ENCODE peak calls at places on chromosome 9, in eight cellular contexts. N is K562, Y is HepG2, M is SK-N-SH, W is A549, T is WTC11, L is H1, S is GM12878. I is an unnamed sample.

GRCh38 chr9:109315889-109316640 is 4.8 kb downstream of the EPB41L4B start:
- DNase-seq in W (peak), T (no peak), N (no peak), S (no peak), L (no peak), M (no peak), Y (peak), I (peak)

GRCh38 chr9:103942652-103943051 is 151.5 kb upstream of the SMC2 start:
- DNase-seq in S (no peak), T (no peak), N (no peak), Y (no peak), W (no peak), L (no peak), M (no peak), I (no peak)

GRCh38 chr9:120708526-120709224 is 5.6 kb downstream of the MEGF9 start:
- DNase-seq in M (no peak), N (no peak), T (no peak), S (no peak), W (no peak), Y (no peak), L (no peak), I (peak)

GRCh38 chr9:128457207-128457606 is 1.4 kb downstream of the ODF2 start:
- DNase-seq in T (peak), W (no peak), Y (no peak), S (no peak), L (peak), M (no peak), N (no peak), I (no peak)

GRCh38 chr9:77221431-77221830 is 44.1 kb downstream of the VPS13A start:
- DNase-seq in W (no peak), L (no peak), T (no peak), M (no peak), N (no peak), Y (no peak), S (no peak), I (peak)

GRCh38 chr9:119736478-119737454 is 367.5 kb upstream of the BRINP1 start:
- DNase-seq in N (no peak), M (peak), W (no peak), Y (no peak), L (no peak), T (no peak), S (peak), I (no peak)

GRCh38 chr9:98775831-98776441 is 20.4 kb downstream of the ANKS6 start:
- DNase-seq in Y (peak), N (peak), M (peak), T (peak), W (peak), S (no peak), L (peak), I (peak)

GRCh38 chr9:90948156-90948555 is 146.5 kb downstream of the SYK start:
- DNase-seq in L (no peak), T (no peak), N (no peak), W (no peak), S (no peak), Y (no peak), M (no peak), I (no peak)

GRCh38 chr9:79165006-79165405 is 406.8 kb upstream of the TLE4 start:
- DNase-seq in W (no peak), S (no peak), L (no peak), T (no peak), M (no peak), Y (no peak), N (no peak), I (peak)

GRCh38 chr9:133715866-133716563 is 22.1 kb downstream of the SARDH start:
- DNase-seq in W (no peak), N (peak), M (peak), S (no peak), T (peak), Y (peak), L (peak), I (peak)

GRCh38 chr9:92724528-92725265 is 39.9 kb downstream of the BICD2 start:
- DNase-seq in W (no peak), L (peak), T (no peak), N (no peak), Y (no peak), M (no peak), S (no peak), I (no peak)

GRCh38 chr9:113317777-113318176 is 14.6 kb upstream of the RNF183 start:
- DNase-seq in Y (peak), L (no peak), S (no peak), T (no peak), W (no peak), M (no peak), N (peak), I (no peak)

GRCh38 chr9:115395511-115396021 is 277.6 kb upstream of the TNC start:
- DNase-seq in M (no peak), L (no peak), Y (no peak), W (no peak), N (no peak), S (no peak), T (no peak), I (peak)

GRCh38 chr9:96031366-96031824 is 155.9 kb downstream of the ERCC6L2 start:
- DNase-seq in N (no peak), S (no peak), L (no peak), M (peak), W (peak), T (no peak), Y (no peak), I (no peak)

GRCh38 chr9:113649054-113649453 is 185.5 kb downstream of the RGS3 start:
- DNase-seq in Y (no peak), M (peak), T (no peak), S (no peak), N (no peak), L (no peak), W (no peak), I (peak)

GRCh38 chr9:96486351-96487029 is 36.5 kb downstream of the HABP4 start:
- DNase-seq in L (no peak), Y (no peak), M (peak), W (no peak), N (no peak), T (no peak), S (no peak), I (peak)

GRCh38 chr9:73001860-73002259 is 49.0 kb upstream of the ALDH1A1 start:
- DNase-seq in T (no peak), Y (no peak), N (no peak), L (no peak), M (no peak), W (no peak), S (no peak), I (no peak)

GRCh38 chr9:93586290-93587057 is 10.1 kb downstream of the PHF2 start:
- DNase-seq in Y (no peak), L (no peak), N (no peak), T (no peak), S (no peak), M (no peak), W (no peak), I (no peak)

GRCh38 chr9:27870404-27870803 is 297.1 kb upstream of the C9orf72 start:
- DNase-seq in W (no peak), N (no peak), S (no peak), M (no peak), T (no peak), Y (peak), L (no peak), I (no peak)

GRCh38 chr9:27339661-27340295 is 42.8 kb upstream of the EQTN start:
- DNase-seq in T (no peak), N (no peak), S (no peak), L (no peak), M (no peak), Y (no peak), W (no peak), I (no peak)

GRCh38 chr9:6843742-6844141 is 86.0 kb downstream of the KDM4C start:
- DNase-seq in M (no peak), N (no peak), Y (no peak), S (no peak), T (no peak), W (no peak), L (no peak), I (no peak)

GRCh38 chr9:93091453-93092081 is 4.5 kb upstream of the CARD19 start:
- DNase-seq in Y (peak), W (peak), M (peak), L (no peak), S (peak), N (no peak), T (no peak), I (peak)

GRCh38 chr9:121437891-121438290 is 61.8 kb downstream of the GGTA1 start:
- DNase-seq in N (no peak), S (no peak), W (no peak), Y (no peak), T (no peak), L (no peak), M (no peak), I (no peak)

GRCh38 chr9:114429488-114429887 is 41.7 kb upstream of the AKNA start:
- DNase-seq in Y (no peak), W (no peak), T (no peak), M (no peak), N (no peak), S (no peak), L (no peak), I (no peak)

GRCh38 chr9:123282343-123283047 is 14.1 kb upstream of the STRBP start:
- DNase-seq in W (peak), Y (no peak), L (no peak), S (no peak), N (no peak), T (no peak), M (no peak), I (no peak)

GRCh38 chr9:120454427-120454826 is 125.5 kb downstream of the CDK5RAP2 start:
- DNase-seq in W (no peak), M (no peak), L (no peak), T (no peak), S (no peak), N (no peak), Y (no peak), I (no peak)

GRCh38 chr9:133470427-133470924 is 8.4 kb downstream of the SLC2A6 start:
- DNase-seq in N (no peak), Y (no peak), T (peak), M (no peak), W (no peak), L (no peak), S (no peak), I (no peak)

GRCh38 chr9:118533101-118533500 is 828.9 kb downstream of the TLR4 start:
- DNase-seq in T (no peak), S (no peak), Y (no peak), M (no peak), N (no peak), W (no peak), L (no peak), I (no peak)

GRCh38 chr9:85522459-85523092 is 219.2 kb downstream of the AGTPBP1 start:
- DNase-seq in Y (no peak), L (peak), S (no peak), W (peak), M (peak), N (no peak), T (peak), I (peak)

GRCh38 chr9:2066312-2067273 is 51.4 kb downstream of the SMARCA2 start:
- DNase-seq in M (no peak), W (no peak), Y (peak), N (no peak), L (no peak), T (no peak), S (no peak), I (peak)

GRCh38 chr9:68473790-68474189 is 66.9 kb downstream of the TMEM252 start:
- DNase-seq in W (no peak), M (no peak), L (no peak), T (no peak), S (no peak), N (no peak), Y (no peak), I (no peak)

GRCh38 chr9:91421987-91422765 is 1.5 kb downstream of the NFIL3 start:
- DNase-seq in W (peak), S (no peak), T (no peak), N (no peak), M (peak), Y (peak), L (no peak), I (peak)

GRCh38 chr9:68978054-68978453 is 35.9 kb downstream of the PRKACG start:
- DNase-seq in W (no peak), M (no peak), N (no peak), T (no peak), Y (no peak), L (no peak), S (no peak), I (no peak)

GRCh38 chr9:115883467-115884329 is 269.9 kb upstream of the PAPPA start:
- DNase-seq in W (peak), L (no peak), Y (peak), M (peak), N (no peak), T (peak), S (no peak), I (peak)

GRCh38 chr9:113990975-113991471 is 87.1 kb downstream of the AMBP start:
- DNase-seq in T (no peak), S (no peak), W (no peak), L (no peak), M (no peak), N (no peak), Y (no peak), I (peak)

GRCh38 chr9:133060417-133060841 is 1.4 kb upstream of the CEL start:
- DNase-seq in Y (no peak), N (peak), L (no peak), M (peak), T (no peak), S (no peak), W (no peak), I (no peak)

GRCh38 chr9:75788006-75788634 is 102.4 kb upstream of the PCSK5 start:
- DNase-seq in S (no peak), W (no peak), N (no peak), Y (no peak), L (no peak), M (no peak), T (no peak), I (no peak)

GRCh38 chr9:6955251-6955921 is 197.6 kb downstream of the KDM4C start:
- DNase-seq in S (no peak), Y (peak), N (no peak), T (no peak), M (no peak), W (no peak), L (no peak), I (peak)

GRCh38 chr9:13815001-13815400 is 498.9 kb downstream of the NFIB start:
- DNase-seq in L (no peak), M (no peak), T (no peak), N (no peak), W (no peak), Y (no peak), S (no peak), I (no peak)

DNA sequence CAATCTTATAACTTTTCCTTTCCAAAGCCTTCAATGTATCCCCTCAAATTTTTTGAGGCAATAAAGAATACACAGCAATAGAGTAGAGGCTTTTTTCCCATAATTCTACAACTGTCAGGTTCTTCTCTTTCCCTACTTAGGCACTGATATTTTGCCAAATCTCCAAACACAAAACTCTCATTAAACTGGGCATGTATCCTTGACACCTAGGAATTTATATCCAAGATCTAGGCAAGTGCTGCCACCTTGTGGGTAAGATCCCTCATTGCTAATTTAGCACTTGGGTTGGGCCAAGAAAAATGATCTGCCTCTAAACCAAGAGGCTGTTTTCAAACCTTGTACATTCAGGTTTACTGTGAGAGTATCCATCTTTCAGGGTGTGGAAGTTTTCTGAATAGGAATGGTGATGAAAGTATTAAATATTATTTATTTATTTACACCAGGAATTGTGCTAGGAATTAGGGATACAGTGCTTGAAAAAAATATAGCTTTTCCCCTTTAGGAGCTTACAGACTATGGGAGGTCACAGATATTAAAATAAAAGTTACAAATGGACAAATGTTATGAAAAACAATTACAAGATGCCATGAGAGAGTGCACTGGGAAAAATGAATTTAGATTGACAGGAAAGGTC is 17.6 kb downstream of the TSTD2 start:
- DNase-seq in N (peak), Y (peak), W (peak), M (peak), L (peak), S (no peak), T (peak), I (peak)
- TF ChIP-seq USF2 in N (no peak), Y (no peak), W (no peak), M (no peak), L (no peak), S (no peak), T (no peak), I (no peak)

GRCh38 chr9:15357050-15357653 is 50.1 kb upstream of the TTC39B start:
- DNase-seq in N (no peak), S (no peak), Y (peak), M (no peak), L (peak), T (peak), W (no peak), I (no peak)
- TF ChIP-seq USF2 in N (no peak), S (no peak), Y (no peak), M (no peak), L (no peak), T (no peak), W (no peak), I (no peak)

DNA sequence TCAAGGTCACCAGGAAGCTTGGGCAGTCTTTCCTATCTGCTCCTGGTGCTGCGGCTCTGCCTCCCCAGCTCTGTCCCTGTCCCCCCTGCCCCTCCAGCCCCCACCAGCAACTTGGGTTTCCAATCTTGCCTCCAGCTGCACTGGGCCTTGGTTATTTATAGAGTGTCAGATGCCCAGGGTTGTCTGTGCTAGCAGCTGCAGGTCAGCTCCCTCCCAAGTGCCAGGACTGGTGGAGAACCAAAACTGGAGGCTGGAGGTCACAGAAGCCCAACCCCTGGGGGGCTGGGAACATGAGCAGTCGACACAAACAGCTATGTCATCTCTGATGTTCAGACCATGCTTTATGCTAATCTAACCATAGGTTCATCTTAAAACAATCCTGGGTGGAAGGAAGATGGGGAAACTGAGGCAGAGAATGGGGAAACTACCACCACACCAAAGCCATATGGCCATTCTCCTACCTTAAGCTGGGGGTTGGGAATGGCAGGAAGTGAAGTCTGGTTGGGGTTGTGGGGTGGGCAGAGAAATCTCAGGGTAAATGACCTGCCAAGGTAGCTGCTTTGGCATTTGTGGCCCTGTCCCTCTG is 1.7 kb downstream of the TPM2 start:
- DNase-seq in S (no peak), W (no peak), M (no peak), N (no peak), Y (no peak), L (no peak), T (no peak), I (no peak)
- TF ChIP-seq USF2 in S (no peak), W (no peak), M (no peak), N (no peak), Y (no peak), L (no peak), T (no peak), I (no peak)

GRCh38 chr9:34373749-34374148 is 2.9 kb downstream of the MYORG start:
- DNase-seq in W (no peak), S (no peak), L (no peak), Y (no peak), M (peak), N (no peak), T (no peak), I (no peak)

GRCh38 chr9:34370335-34370969 is 6.2 kb downstream of the MYORG start:
- DNase-seq in M (no peak), T (no peak), Y (no peak), S (no peak), N (no peak), L (no peak), W (no peak), I (no peak)

GRCh38 chr9:34371886-34372597 is 4.7 kb downstream of the MYORG start:
- DNase-seq in T (no peak), M (no peak), S (no peak), W (no peak), L (no peak), Y (no peak), N (no peak), I (no peak)

GRCh38 chr9:34372598-34373011 is 4.1 kb downstream of the MYORG start:
- DNase-seq in N (no peak), S (no peak), W (no peak), T (peak), L (peak), Y (no peak), M (no peak), I (no peak)

GRCh38 chr9:34370970-34371880 is 5.5 kb downstream of the MYORG start:
- DNase-seq in L (no peak), N (no peak), S (no peak), T (no peak), W (no peak), Y (no peak), M (no peak), I (no peak)
- TF ChIP-seq USF2 in L (no peak), N (no peak), S (no peak), T (no peak), W (no peak), Y (no peak), M (no peak), I (no peak)

DNA sequence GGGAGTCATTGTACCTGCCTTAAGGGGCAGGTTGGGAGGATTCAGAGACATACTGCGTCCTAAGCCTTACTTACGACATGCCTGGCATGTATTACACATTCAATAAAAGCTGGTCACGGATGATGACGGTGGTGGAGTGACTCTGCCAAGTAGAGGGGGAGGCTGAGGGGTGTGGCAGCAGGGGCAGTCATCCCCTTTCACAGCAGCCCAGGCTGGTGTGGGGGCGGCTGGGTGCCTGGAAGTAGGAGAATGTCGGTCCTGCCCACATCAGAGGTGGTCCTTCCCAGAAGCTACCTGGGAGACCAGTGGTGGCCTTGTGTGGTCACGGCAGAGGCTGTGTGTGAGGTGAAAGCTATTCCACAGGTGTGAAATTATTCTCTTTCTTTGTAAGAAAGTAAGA is 8.9 kb downstream of the ZBTB34 start:
- DNase-seq in T (no peak), W (no peak), S (no peak), M (no peak), L (no peak), N (no peak), Y (no peak), I (peak)
- TF ChIP-seq USF2 in T (no peak), W (no peak), S (no peak), M (no peak), L (no peak), N (no peak), Y (no peak), I (no peak)

DNA sequence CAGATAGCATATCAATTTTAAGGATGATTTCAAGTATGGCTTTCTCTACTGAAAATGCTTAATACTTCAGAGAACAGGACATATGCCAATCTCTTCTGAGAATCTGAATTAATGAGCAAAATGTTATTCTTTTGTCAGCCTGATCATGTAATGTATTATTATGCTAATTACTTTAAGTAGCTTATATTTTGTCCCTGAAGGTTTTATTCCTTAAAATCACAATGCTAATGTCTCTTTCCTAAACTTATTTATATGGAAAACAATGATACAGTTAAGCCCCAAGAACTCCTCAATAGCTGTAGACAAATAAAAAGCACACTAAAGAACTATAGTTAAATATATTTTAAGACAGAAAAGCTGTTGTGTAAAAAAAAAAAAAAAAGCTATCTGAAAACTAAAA is 256.9 kb upstream of the PTPRD start:
- DNase-seq in Y (no peak), T (no peak), W (no peak), S (no peak), L (no peak), N (no peak), M (no peak), I (no peak)
- TF ChIP-seq USF2 in Y (no peak), T (no peak), W (no peak), S (no peak), L (no peak), N (no peak), M (no peak), I (no peak)